ENCODE peak calls at places on chromosomes 16 and 17, in seven cellular contexts. H is astrocyte of the cerebellum, U is HFFc6, R is BJ, G is AG04449, C is testis, X is fibroblast of villous mesenchyme. J is an unnamed sample.

GRCh38 chr17:38705803-38706624 is 941 bp downstream of the MLLT6 start:
- DNase-seq in H (no peak), U (no peak), R (no peak), G (no peak), C (peak), X (peak), J (no peak)

GRCh38 chr16:88914750-88915368 is 48.4 kb upstream of the PABPN1L start:
- DNase-seq in H (no peak), U (peak), R (peak), G (no peak), C (peak), X (peak), J (no peak)

GRCh38 chr17:81438024-81438664 is 42.9 kb downstream of the BAHCC1 start:
- DNase-seq in H (no peak), U (no peak), R (no peak), G (no peak), C (no peak), X (no peak), J (no peak)

GRCh38 chr17:81345211-81346089 is 49.8 kb upstream of the BAHCC1 start:
- DNase-seq in H (peak), U (peak), R (no peak), G (no peak), C (peak), X (peak), J (peak)

GRCh38 chr16:49596699-49597291 is 223.2 kb downstream of the C16orf78 start:
- DNase-seq in H (peak), U (no peak), R (no peak), G (no peak), C (no peak), X (no peak), J (no peak)

GRCh38 chr16:68756250-68757051 is 19.4 kb downstream of the CDH1 start:
- DNase-seq in H (no peak), U (no peak), R (no peak), G (no peak), C (no peak), X (peak), J (peak)

GRCh38 chr17:14389656-14390055 is 88.8 kb downstream of the HS3ST3B1 start:
- DNase-seq in H (no peak), U (no peak), R (peak), G (no peak), C (no peak), X (no peak), J (no peak)

GRCh38 chr17:35368086-35368824 is 5.2 kb downstream of the SLFN11 start:
- DNase-seq in H (no peak), U (no peak), R (no peak), G (no peak), C (no peak), X (peak), J (no peak)

GRCh38 chr17:28701987-28702751 is 9.5 kb downstream of the PROCA1 start:
- DNase-seq in H (no peak), U (no peak), R (no peak), G (no peak), C (no peak), X (no peak), J (no peak)

GRCh38 chr16:546909-547770 is 13.1 kb upstream of the PRR35 start:
- DNase-seq in H (no peak), U (no peak), R (no peak), G (no peak), C (peak), X (peak), J (no peak)

GRCh38 chr16:69469807-69470561 is 45.6 kb downstream of the CYB5B start:
- DNase-seq in H (no peak), U (no peak), R (no peak), G (no peak), C (no peak), X (no peak), J (no peak)

GRCh38 chr16:22352726-22353125 is 21.7 kb downstream of the CDR2 start:
- DNase-seq in H (no peak), U (no peak), R (no peak), G (no peak), C (no peak), X (no peak), J (no peak)

GRCh38 chr17:42409467-42410351 is 13.3 kb downstream of the CAVIN1 start:
- DNase-seq in H (peak), U (peak), R (peak), G (no peak), C (no peak), X (peak), J (peak)

GRCh38 chr17:64628641-64629040 is 33.5 kb downstream of the SMURF2 start:
- DNase-seq in H (no peak), U (no peak), R (no peak), G (no peak), C (no peak), X (no peak), J (no peak)

GRCh38 chr17:15649861-15650391 is 30.4 kb upstream of the FBXW10B start:
- DNase-seq in H (peak), U (no peak), R (no peak), G (no peak), C (no peak), X (peak), J (peak)

GRCh38 chr16:86733526-86734254 is 155.3 kb downstream of the FOXL1 start:
- DNase-seq in H (no peak), U (no peak), R (no peak), G (no peak), C (no peak), X (no peak), J (no peak)

GRCh38 chr17:41769985-41770384 is 16.5 kb downstream of the JUP start:
- DNase-seq in H (no peak), U (no peak), R (no peak), G (no peak), C (no peak), X (no peak), J (no peak)

GRCh38 chr16:85369741-85370528 is 243.2 kb upstream of the GSE1 start:
- DNase-seq in H (no peak), U (peak), R (no peak), G (no peak), C (peak), X (peak), J (peak)

GRCh38 chr16:64455275-64455674 is 666.6 kb downstream of the CDH11 start:
- DNase-seq in H (no peak), U (peak), R (no peak), G (no peak), C (no peak), X (peak), J (no peak)

DNA sequence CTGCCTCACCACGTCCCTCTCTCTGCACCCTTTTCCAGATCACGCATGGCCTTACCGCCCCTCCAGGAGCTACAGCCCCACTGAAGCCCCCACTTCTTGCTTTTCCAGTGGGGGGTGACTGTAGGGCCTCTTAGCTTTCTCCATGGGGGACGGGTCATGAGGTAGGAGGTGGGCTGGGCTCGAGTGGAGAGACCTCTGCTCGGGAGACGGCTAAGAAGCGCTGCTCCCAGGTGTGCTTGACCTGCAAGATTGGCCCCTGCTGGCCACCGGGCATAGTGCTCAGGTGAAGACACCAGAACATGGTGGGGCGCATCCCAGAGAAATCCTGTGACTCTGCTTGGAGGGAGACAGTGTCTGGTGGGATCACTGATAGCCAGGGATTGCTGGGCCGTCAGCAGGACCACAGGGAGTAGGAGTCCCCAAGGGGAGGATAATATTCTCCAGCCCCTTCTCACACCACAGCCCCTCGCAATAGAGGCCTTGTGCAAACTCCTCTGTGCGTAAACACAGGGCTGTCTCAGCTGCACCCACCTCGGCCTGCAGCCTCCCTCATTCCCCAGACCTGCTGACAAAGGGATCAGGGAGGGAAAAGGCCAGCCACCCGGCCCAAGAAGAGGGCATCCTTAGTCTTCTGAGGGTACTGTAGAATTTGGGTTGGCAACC is 8.9 kb upstream of the GALK1 start:
- DNase-seq in H (no peak), U (no peak), R (no peak), G (no peak), C (no peak), X (no peak), J (no peak)
- TF ChIP-seq CTCF in H (no peak), U (peak), R (no peak), G (no peak), C (no peak), X (no peak), J (no peak)

GRCh38 chr17:4540224-4541040 is 14.8 kb downstream of the MYBBP1A start:
- DNase-seq in H (no peak), U (no peak), R (no peak), G (no peak), C (no peak), X (no peak), J (no peak)
- TF ChIP-seq CTCF in H (no peak), U (peak), R (no peak), G (no peak), C (no peak), X (no peak), J (no peak)

GRCh38 chr16:24652803-24653202 is 76.6 kb upstream of the TNRC6A start:
- DNase-seq in H (no peak), U (no peak), R (no peak), G (no peak), C (no peak), X (no peak), J (no peak)
- TF ChIP-seq CTCF in H (no peak), U (no peak), R (no peak), G (no peak), C (no peak), X (no peak), J (no peak)

GRCh38 chr16:80948886-80949502 is 57.7 kb downstream of the CMC2 start:
- DNase-seq in H (no peak), U (peak), R (no peak), G (no peak), C (peak), X (peak), J (no peak)
- TF ChIP-seq CTCF in H (peak), U (peak), R (peak), G (peak), C (peak), X (peak), J (no peak)

J was measured in PC-9.